ENCODE peak calls at places on chromosome 1, in eight cellular contexts. J is EH; Y is tibial artery; V is CD4-positive, alpha-beta T cell; A is Caco-2; P is nephron progenitor cell; X is naive thymus-derived CD8-positive, alpha-beta T cell; O is Daoy. H is an unnamed sample.

GRCh38 chr1:223180803-223181321 is 37.8 kb upstream of the TLR5 start:
- DNase-seq in J (no peak), Y (peak), V (no peak), A (no peak), P (no peak), X (no peak), O (peak), H (peak)

GRCh38 chr1:79614762-79615161 is 608.2 kb upstream of the ADGRL4 start:
- DNase-seq in J (peak), Y (no peak), V (no peak), A (no peak), P (no peak), X (no peak), O (no peak), H (no peak)

GRCh38 chr1:82343381-82343780 is 542.6 kb downstream of the ADGRL2 start:
- DNase-seq in J (no peak), Y (no peak), V (no peak), A (no peak), P (no peak), X (no peak), O (no peak), H (no peak)

GRCh38 chr1:186183219-186183618 is 191.8 kb downstream of the TPR start:
- DNase-seq in J (peak), Y (peak), V (no peak), A (no peak), P (no peak), X (no peak), O (peak), H (peak)

GRCh38 chr1:215526846-215527151 is 40.3 kb upstream of the KCTD3 start:
- DNase-seq in J (no peak), Y (no peak), V (no peak), A (no peak), P (no peak), X (no peak), O (no peak), H (no peak)

GRCh38 chr1:240109920-240110685 is 18.4 kb downstream of the FMN2 start:
- DNase-seq in J (peak), Y (no peak), V (no peak), A (no peak), P (no peak), X (no peak), O (no peak), H (no peak)

GRCh38 chr1:185646202-185646683 is 87.9 kb upstream of the HMCN1 start:
- DNase-seq in J (peak), Y (peak), V (no peak), A (peak), P (peak), X (no peak), O (peak), H (peak)

GRCh38 chr1:91402023-91402422 is 2.6 kb downstream of the HFM1 start:
- DNase-seq in J (peak), Y (no peak), V (no peak), A (no peak), P (no peak), X (peak), O (peak), H (peak)

GRCh38 chr1:36035154-36035553 is 48.7 kb upstream of the TEKT2 start:
- DNase-seq in J (no peak), Y (no peak), V (no peak), A (no peak), P (no peak), X (no peak), O (no peak), H (no peak)

GRCh38 chr1:180773210-180773865 is 139.4 kb upstream of the KIAA1614 start:
- DNase-seq in J (peak), Y (no peak), V (no peak), A (no peak), P (no peak), X (no peak), O (no peak), H (no peak)

GRCh38 chr1:37593726-37594125 is 2.0 kb downstream of the GNL2 start:
- DNase-seq in J (no peak), Y (no peak), V (no peak), A (no peak), P (no peak), X (no peak), O (no peak), H (no peak)

GRCh38 chr1:186483561-186483960 is 22.6 kb upstream of the PDC start:
- DNase-seq in J (no peak), Y (no peak), V (no peak), A (no peak), P (no peak), X (no peak), O (no peak), H (no peak)

GRCh38 chr1:217063065-217063908 is 340.1 kb upstream of the ESRRG start:
- DNase-seq in J (no peak), Y (no peak), V (no peak), A (peak), P (no peak), X (no peak), O (no peak), H (no peak)

GRCh38 chr1:63103682-63104081 is 218.7 kb upstream of the FOXD3 start:
- DNase-seq in J (no peak), Y (no peak), V (no peak), A (no peak), P (no peak), X (no peak), O (no peak), H (no peak)

GRCh38 chr1:76191561-76191960 is 117.0 kb downstream of the ST6GALNAC3 start:
- DNase-seq in J (no peak), Y (no peak), V (no peak), A (no peak), P (no peak), X (no peak), O (no peak), H (no peak)

GRCh38 chr1:239982762-239983161 is 108.9 kb upstream of the FMN2 start:
- DNase-seq in J (no peak), Y (no peak), V (no peak), A (no peak), P (no peak), X (no peak), O (no peak), H (no peak)

GRCh38 chr1:85328713-85329376 is 52.4 kb upstream of the BCL10 start:
- DNase-seq in J (peak), Y (no peak), V (no peak), A (peak), P (no peak), X (no peak), O (peak), H (peak)

GRCh38 chr1:182229907-182230522 is 161.6 kb downstream of the GLUL start:
- DNase-seq in J (peak), Y (no peak), V (no peak), A (no peak), P (no peak), X (no peak), O (no peak), H (no peak)

H was measured in A673.